ENCODE peak calls at places on chromosomes 16 and 17, in seven cellular contexts. J, Z, C, U, L, B and P are unnamed samples.

GRCh38 chr17:79791354-79792123 is 5.3 kb downstream of the CBX8 start:
- DNase-seq in J (no peak), Z (no peak), U (no peak), C (no peak), B (no peak), L (no peak), P (no peak)

GRCh38 chr16:19595043-19595767 is 39.7 kb downstream of the VPS35L start:
- DNase-seq in C (peak), L (no peak), B (peak), J (no peak), Z (no peak), U (peak), P (peak)

GRCh38 chr17:81404557-81405165 is 9.4 kb downstream of the BAHCC1 start:
- DNase-seq in U (no peak), L (no peak), J (no peak), C (no peak), B (no peak), Z (no peak), P (no peak)

GRCh38 chr17:77442976-77443742 is 302.4 kb downstream of the SEC14L1 start:
- DNase-seq in U (no peak), Z (no peak), J (no peak), L (no peak), B (no peak), C (no peak), P (no peak)

GRCh38 chr17:40903129-40903847 is 18.2 kb upstream of the KRT20 start:
- DNase-seq in U (no peak), L (no peak), C (no peak), J (no peak), B (no peak), Z (no peak), P (peak)

GRCh38 chr16:466651-467050 is 41.2 kb downstream of the RAB11FIP3 start:
- DNase-seq in J (no peak), Z (no peak), B (no peak), L (no peak), U (no peak), C (peak), P (no peak)

GRCh38 chr16:15874745-15875314 is 13.6 kb downstream of the CEP20 start:
- DNase-seq in L (peak), C (peak), B (peak), Z (no peak), U (peak), J (peak), P (peak)

GRCh38 chr17:19502517-19502916 is 31.1 kb upstream of the SLC47A1 start:
- DNase-seq in C (no peak), Z (no peak), B (no peak), L (no peak), J (peak), U (no peak), P (no peak)

GRCh38 chr17:35089846-35090193 is 26.3 kb upstream of the RFFL start:
- DNase-seq in U (no peak), B (no peak), Z (no peak), J (no peak), L (peak), C (no peak), P (peak)

GRCh38 chr17:18368948-18369347 is 5.6 kb upstream of the SHMT1 start:
- DNase-seq in B (no peak), C (no peak), Z (no peak), J (no peak), U (no peak), L (no peak), P (peak)

GRCh38 chr16:54098247-54098646 is 188.3 kb downstream of the IRX3 start:
- DNase-seq in U (no peak), J (no peak), Z (no peak), C (peak), B (no peak), L (no peak), P (no peak)

GRCh38 chr17:76940738-76941350 is 72.6 kb downstream of the MGAT5B start:
- DNase-seq in U (no peak), L (peak), J (no peak), B (no peak), Z (no peak), C (no peak), P (no peak)

GRCh38 chr16:87264634-87265033 is 52.6 kb downstream of the C16orf95 start:
- DNase-seq in J (no peak), C (no peak), L (no peak), Z (no peak), B (no peak), U (no peak), P (no peak)

GRCh38 chr17:79005063-79005861 is 4.3 kb downstream of the CANT1 start:
- DNase-seq in J (peak), U (no peak), L (no peak), B (no peak), Z (no peak), C (no peak), P (no peak)

GRCh38 chr16:6362321-6362720 is 970.3 kb upstream of the RBFOX1 start:
- DNase-seq in U (no peak), J (no peak), B (no peak), Z (no peak), L (no peak), C (no peak), P (no peak)

GRCh38 chr17:40554646-40555295 is 10.5 kb downstream of the CCR7 start:
- DNase-seq in Z (no peak), L (no peak), J (no peak), C (no peak), B (no peak), U (no peak), P (no peak)

GRCh38 chr17:64066709-64067108 is 46.3 kb upstream of the ICAM2 start:
- DNase-seq in B (no peak), U (no peak), C (no peak), L (no peak), Z (no peak), J (no peak), P (no peak)

GRCh38 chr17:37405955-37406634 is 541 bp downstream of the ACACA start:
- DNase-seq in C (peak), Z (no peak), U (no peak), L (no peak), B (no peak), J (no peak), P (peak)

GRCh38 chr17:17387017-17387416 is 83.8 kb downstream of the NT5M start:
- DNase-seq in L (no peak), Z (no peak), B (no peak), U (no peak), J (no peak), C (no peak), P (peak)

GRCh38 chr17:55433629-55434422 is 12.2 kb upstream of the MMD start:
- DNase-seq in B (peak), Z (no peak), L (no peak), J (peak), C (no peak), U (no peak), P (peak)

GRCh38 chr17:78401246-78401645 is 22.8 kb downstream of the PGS1 start:
- DNase-seq in C (peak), Z (no peak), L (no peak), J (no peak), U (no peak), B (no peak), P (no peak)

GRCh38 chr16:61595605-61596004 is 440.6 kb downstream of the CDH8 start:
- DNase-seq in U (no peak), Z (no peak), B (no peak), J (no peak), C (no peak), L (no peak), P (no peak)

GRCh38 chr17:3529817-3530741 is 27.5 kb downstream of the TRPV3 start:
- DNase-seq in Z (no peak), C (peak), U (peak), J (peak), B (no peak), L (no peak), P (peak)